ENCODE peak calls at places on chromosomes 6 and 20, in nine cellular contexts. N is adrenal gland; G is BE2C; D is brain microvascular endothelial cell; P is neural progenitor cell; H is CD8-positive, alpha-beta T cell; F is endothelial cell of umbilical vein; T is cardiac muscle cell; E is IMR-90. M is an unnamed sample.

GRCh38 chr6:170298688-170299087 is 7.8 kb upstream of the DLL1 start:
- DNase-seq in N (no peak), G (no peak), D (no peak), P (no peak), H (peak; percentile 9), F (no peak), T (no peak), E (no peak), M (no peak)

GRCh38 chr20:37276494-37277252 is 12.8 kb upstream of the MANBAL start:
- DNase-seq in N (peak; percentile 87), G (peak; percentile 24), D (peak; percentile 75), P (no peak), H (no peak), F (peak; percentile 75), T (peak; percentile 87), E (peak; percentile 94), M (no peak)

GRCh38 chr20:23370873-23371272 is 8.9 kb downstream of the GZF1 start:
- DNase-seq in N (no peak), G (no peak), D (no peak), P (no peak), H (no peak), F (no peak), T (no peak), E (no peak), M (no peak)

GRCh38 chr6:161242779-161243693 is 30.8 kb downstream of the AGPAT4 start:
- DNase-seq in N (no peak), G (no peak), D (no peak), P (peak; percentile 64), H (peak; percentile 67), F (no peak), T (peak; percentile 39), E (peak; percentile 41), M (peak; percentile 86)

GRCh38 chr6:35049885-35050284 is 91.3 kb downstream of the TCP11 start:
- DNase-seq in N (no peak), G (no peak), D (peak; percentile 61), P (no peak), H (no peak), F (no peak), T (peak; percentile 79), E (peak; percentile 93), M (peak; percentile 37)

GRCh38 chr20:1209447-1210387 is 6.5 kb downstream of the C20orf202 start:
- DNase-seq in N (no peak), G (no peak), D (no peak), P (no peak), H (no peak), F (peak; percentile 16), T (no peak), E (peak; percentile 28), M (no peak)

GRCh38 chr6:106381871-106382270 is 21.4 kb downstream of the CRYBG1 start:
- DNase-seq in N (no peak), G (no peak), D (no peak), P (no peak), H (no peak), F (no peak), T (no peak), E (no peak), M (no peak)

GRCh38 chr6:105135056-105135455 is 44.8 kb downstream of the POPDC3 start:
- DNase-seq in N (no peak), G (peak; percentile 13), D (peak; percentile 3), P (peak; percentile 40), H (no peak), F (peak; percentile 14), T (peak; percentile 16), E (peak; percentile 18), M (no peak)

GRCh38 chr20:63651942-63652191 is 1.4 kb downstream of the STMN3 start:
- DNase-seq in N (no peak), G (no peak), D (no peak), P (no peak), H (peak; percentile 37), F (no peak), T (no peak), E (no peak), M (no peak)

GRCh38 chr20:10474606-10475184 is 39.6 kb downstream of the SLX4IP start:
- DNase-seq in N (no peak), G (no peak), D (no peak), P (no peak), H (no peak), F (no peak), T (peak; percentile 32), E (no peak), M (no peak)

GRCh38 chr6:24931752-24932691 is 3.7 kb downstream of the RIPOR2 start:
- DNase-seq in N (no peak), G (no peak), D (no peak), P (no peak), H (no peak), F (peak; percentile 61), T (peak; percentile 54), E (peak; percentile 67), M (no peak)

GRCh38 chr6:124984668-124985338 is 22.6 kb downstream of the RNF217 start:
- DNase-seq in N (no peak), G (no peak), D (no peak), P (no peak), H (no peak), F (peak; percentile 79), T (peak; percentile 46), E (peak; percentile 78), M (no peak)

GRCh38 chr20:6395695-6396094 is 272.9 kb upstream of the FERMT1 start:
- DNase-seq in N (no peak), G (no peak), D (peak; percentile 36), P (no peak), H (no peak), F (no peak), T (peak; percentile 42), E (peak; percentile 3), M (no peak)

DNA sequence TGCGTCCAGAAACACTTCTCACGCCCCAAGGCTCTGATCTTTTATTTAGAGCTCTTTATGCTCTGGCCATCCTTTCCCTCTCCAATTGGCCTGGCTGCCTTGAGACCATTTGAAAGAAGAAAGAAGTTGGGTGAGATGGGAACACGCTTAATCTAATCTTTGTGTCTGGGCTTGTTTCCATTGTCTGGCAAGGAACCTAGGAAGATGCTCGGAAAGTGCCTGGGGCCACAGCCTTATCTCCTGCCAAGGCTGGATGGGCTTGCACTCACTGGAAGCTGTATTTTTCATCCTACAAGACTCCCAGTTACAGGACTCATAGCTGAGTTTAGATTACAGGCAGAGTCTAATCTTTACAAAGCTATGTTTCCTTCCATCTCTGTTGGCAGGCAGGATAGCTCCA is 33.2 kb upstream of the CDYL start:
- DNase-seq in N (no peak), G (no peak), D (no peak), P (no peak), H (no peak), F (no peak), T (peak; percentile 37), E (no peak), M (no peak)
- TF ChIP-seq CTCF in N (no peak), G (no peak), D (no peak), P (no peak), H (no peak), F (no peak), T (no peak), E (no peak), M (no peak)

DNA sequence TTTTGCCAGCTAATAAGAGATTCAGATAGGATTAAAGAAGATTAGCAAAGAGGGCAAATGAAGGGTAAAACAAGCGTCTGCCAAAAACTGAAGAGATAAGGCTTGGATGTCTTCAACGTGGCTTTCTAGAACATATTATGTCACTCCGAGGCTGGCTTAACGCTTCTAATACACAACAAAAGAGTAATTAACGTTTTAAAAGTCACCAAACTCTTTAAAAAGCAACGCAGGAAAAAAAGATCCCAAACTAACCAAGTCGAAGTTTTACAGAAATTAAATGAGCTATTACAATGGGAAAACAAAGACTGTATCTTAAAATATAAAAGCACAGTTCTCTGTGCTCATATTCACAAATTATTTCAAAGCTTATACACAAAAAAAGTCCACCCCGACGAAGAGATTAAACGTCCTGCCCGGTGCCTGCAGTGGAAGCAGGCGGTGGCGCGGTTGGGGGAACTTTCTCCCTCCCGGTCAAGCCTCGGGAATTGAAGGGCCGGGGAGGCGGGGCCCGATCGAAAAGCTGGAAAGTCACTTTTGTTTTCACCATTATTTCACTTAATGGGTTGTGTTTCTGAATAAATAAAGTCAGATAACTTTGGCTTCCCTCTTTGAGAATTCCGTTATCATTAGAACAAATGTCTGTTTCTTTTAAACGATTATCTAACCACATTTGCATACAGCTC is 1.2 kb downstream of the MAK start:
- DNase-seq in N (peak; percentile 59), G (no peak), D (peak; percentile 1), P (peak; percentile 86), H (no peak), F (peak; percentile 51), T (peak; percentile 9), E (no peak), M (no peak)
- H3K4me3 ChIP-seq in N (peak overlapping the region; percentile 60), G (peak overlapping the region; percentile 56), D (peak overlapping the region; percentile 61), P (peak overlapping the region; percentile 72), H (peak overlapping the region; percentile 56), F (peak overlapping the region; percentile 43), T (peak overlapping the region; percentile 71), E (peak overlapping the region; percentile 65), M (peak overlapping the region; percentile 61)

DNA sequence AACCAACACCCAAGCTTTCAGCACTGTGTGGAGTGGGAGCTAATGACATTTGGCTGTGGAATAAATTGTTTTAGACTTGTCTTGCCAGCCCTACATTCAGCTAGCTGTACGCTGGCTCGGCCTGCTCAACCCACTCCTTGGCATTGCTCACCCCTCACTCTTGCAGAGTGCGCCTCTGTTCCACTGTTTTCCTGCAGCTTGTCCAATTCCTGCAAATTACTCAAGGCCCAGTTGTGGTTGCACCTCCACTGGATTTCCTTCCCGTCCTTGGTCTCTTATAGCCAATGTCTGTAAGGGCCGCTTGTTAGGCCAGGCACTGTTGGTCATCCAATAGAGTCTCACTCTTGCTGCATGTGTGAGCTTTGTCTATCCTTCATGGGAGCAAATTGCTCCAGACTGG is 289.2 kb upstream of the RNF24 start:
- DNase-seq in N (no peak), G (no peak), D (no peak), P (no peak), H (no peak), F (no peak), T (no peak), E (no peak), M (no peak)
- TF ChIP-seq CTCF in N (no peak), G (no peak), D (no peak), P (no peak), H (no peak), F (no peak), T (no peak), E (no peak), M (no peak)

GRCh38 chr6:96899599-96899998 is 1.9 kb upstream of the NDUFAF4 start:
- DNase-seq in N (no peak), G (no peak), D (no peak), P (no peak), H (no peak), F (no peak), T (peak; percentile 3), E (no peak), M (no peak)

GRCh38 chr6:96897396-96898240 is at the start of gene NDUFAF4:
- DNase-seq in N (peak; percentile 97), G (peak; percentile 97), D (peak; percentile 92), P (peak; percentile 97), H (peak; percentile 97), F (peak; percentile 96), T (peak; percentile 97), E (peak; percentile 90), M (peak; percentile 59)

GRCh38 chr6:96900873-96901272 is 3.2 kb upstream of the NDUFAF4 start:
- DNase-seq in N (no peak), G (no peak), D (no peak), P (no peak), H (no peak), F (no peak), T (no peak), E (no peak), M (no peak)

GRCh38 chr6:96898241-96898851 is 655 bp upstream of the NDUFAF4 start:
- DNase-seq in N (no peak), G (no peak), D (no peak), P (no peak), H (no peak), F (peak; percentile 62), T (peak; percentile 32), E (peak; percentile 34), M (no peak)

GRCh38 chr6:96899019-96899418 is 1.3 kb upstream of the NDUFAF4 start:
- DNase-seq in N (peak; percentile 45), G (no peak), D (peak; percentile 44), P (peak; percentile 40), H (no peak), F (peak; percentile 62), T (peak; percentile 57), E (peak; percentile 55), M (no peak)
- H3K4me3 ChIP-seq in N (no peak overlapping the region), G (peak overlapping the region; percentile 83), D (no peak overlapping the region), P (no peak overlapping the region), H (no peak overlapping the region), F (no peak overlapping the region), T (peak overlapping the region; percentile 58), E (no peak overlapping the region), M (no peak overlapping the region)

M was measured in AG09309.